ENCODE peak calls at places on chromosomes 2 and 18, in ten cellular contexts. V is omental fat pad, X is GM12865, T is epithelial cell of esophagus, S is neural crest cell, U is esophagus squamous epithelium, N is cardiac fibroblast, G is type B pancreatic cell, P is Panc1, K is neural progenitor cell. E is an unnamed sample.

GRCh38 chr2:149534674-149535073 is 52.9 kb downstream of the MMADHC start:
- DNase-seq in S (no peak), V (no peak), N (no peak), U (no peak), T (no peak), P (no peak), K (no peak), X (no peak), G (no peak), E (no peak)

GRCh38 chr2:74014813-74015212 is 30.1 kb downstream of the TET3 start:
- DNase-seq in V (no peak), G (peak), U (no peak), S (no peak), T (no peak), K (no peak), N (no peak), X (no peak), P (no peak), E (no peak)

GRCh38 chr2:47521666-47522285 is 118.8 kb downstream of the MSH2 start:
- DNase-seq in V (no peak), T (no peak), U (no peak), K (no peak), S (no peak), G (no peak), N (no peak), X (no peak), P (no peak), E (no peak)

GRCh38 chr2:172783091-172783898 is 47.6 kb downstream of the RAPGEF4 start:
- DNase-seq in N (peak), V (no peak), S (peak), K (peak), T (peak), X (no peak), G (no peak), P (no peak), U (no peak), E (peak)

GRCh38 chr2:1210352-1210751 is 202.9 kb upstream of the TPO start:
- DNase-seq in N (no peak), K (no peak), S (no peak), G (no peak), P (no peak), U (no peak), T (no peak), V (no peak), X (no peak), E (no peak)

GRCh38 chr2:168525020-168525419 is 68.9 kb downstream of the CERS6 start:
- DNase-seq in S (no peak), X (no peak), P (no peak), K (no peak), T (peak), N (no peak), V (no peak), U (no peak), G (no peak), E (no peak)

GRCh38 chr2:109611467-109612095 is 2.2 kb downstream of the SEPTIN10 start:
- DNase-seq in U (no peak), X (peak), T (peak), G (no peak), N (peak), S (no peak), K (no peak), V (no peak), P (no peak), E (no peak)

GRCh38 chr2:84713441-84713840 is 167.4 kb downstream of the TRABD2A start:
- DNase-seq in T (no peak), K (no peak), U (no peak), X (no peak), V (no peak), S (no peak), N (no peak), G (no peak), P (no peak), E (no peak)

GRCh38 chr18:59787998-59788875 is 91.0 kb upstream of the CCBE1 start:
- DNase-seq in K (no peak), G (no peak), T (peak), X (no peak), S (no peak), V (no peak), U (no peak), P (no peak), N (peak), E (no peak)

GRCh38 chr18:54762386-54762785 is 65.9 kb upstream of the RAB27B start:
- DNase-seq in V (no peak), K (no peak), P (no peak), U (no peak), G (no peak), N (peak), S (no peak), T (no peak), X (no peak), E (no peak)

GRCh38 chr2:79723830-79724229 is 211.0 kb downstream of the CTNNA2 start:
- DNase-seq in T (peak), S (no peak), N (peak), G (no peak), P (peak), V (no peak), K (no peak), U (no peak), X (no peak), E (no peak)

GRCh38 chr2:235105821-235106359 is 154.1 kb downstream of the SH3BP4 start:
- DNase-seq in N (no peak), S (no peak), U (no peak), X (no peak), V (no peak), G (no peak), T (no peak), K (no peak), P (no peak), E (no peak)

GRCh38 chr2:234033174-234033573 is 17.3 kb upstream of the SPP2 start:
- DNase-seq in V (no peak), P (no peak), G (no peak), X (no peak), U (no peak), S (no peak), K (no peak), T (no peak), N (peak), E (no peak)

GRCh38 chr2:95379616-95379925 is 22.9 kb upstream of the FAHD2A start:
- DNase-seq in X (no peak), S (no peak), T (no peak), K (peak), V (no peak), P (no peak), N (no peak), U (no peak), G (no peak), E (peak)

GRCh38 chr2:134774786-134775641 is 56.2 kb upstream of the TMEM163 start:
- DNase-seq in K (peak), T (peak), N (peak), P (no peak), S (no peak), X (no peak), U (no peak), V (no peak), G (no peak), E (no peak)

GRCh38 chr2:107986278-107987217 is at the start of gene SLC5A7:
- DNase-seq in S (no peak), T (no peak), K (peak), G (no peak), V (no peak), N (no peak), X (no peak), P (no peak), U (no peak), E (peak)

GRCh38 chr18:9539938-9540337 is 64.6 kb downstream of the RALBP1 start:
- DNase-seq in S (no peak), U (no peak), P (no peak), T (no peak), K (no peak), N (no peak), V (no peak), G (no peak), X (no peak), E (no peak)

GRCh38 chr18:7617738-7618422 is 50.8 kb downstream of the PTPRM start:
- DNase-seq in K (peak), X (no peak), P (no peak), T (peak), U (no peak), G (no peak), S (no peak), N (peak), V (no peak), E (no peak)

GRCh38 chr18:66616523-66616983 is 12.7 kb upstream of the CDH19 start:
- DNase-seq in T (peak), P (no peak), V (no peak), S (no peak), U (no peak), K (peak), X (peak), N (peak), G (no peak), E (no peak)

GRCh38 chr2:159760321-159760720 is 37.7 kb downstream of the CD302 start:
- DNase-seq in S (no peak), K (no peak), T (no peak), V (no peak), P (no peak), N (peak), G (no peak), U (no peak), X (no peak), E (no peak)

GRCh38 chr2:226376516-226377180 is 423.0 kb downstream of the IRS1 start:
- DNase-seq in T (no peak), S (no peak), V (no peak), U (no peak), N (peak), K (no peak), P (no peak), G (no peak), X (no peak), E (no peak)

GRCh38 chr2:231396058-231396821 is 730 bp downstream of the B3GNT7 start:
- DNase-seq in V (no peak), P (no peak), N (no peak), T (no peak), G (no peak), X (no peak), U (no peak), S (no peak), K (no peak), E (no peak)

GRCh38 chr2:10075101-10075500 is 5.1 kb downstream of the CYS1 start:
- DNase-seq in K (no peak), X (no peak), G (no peak), S (no peak), P (no peak), U (no peak), V (no peak), T (no peak), N (no peak), E (no peak)

GRCh38 chr2:165406053-165406628 is 63.4 kb upstream of the CSRNP3 start:
- DNase-seq in G (no peak), V (no peak), T (peak), U (no peak), S (peak), K (peak), P (no peak), X (no peak), N (no peak), E (no peak)

GRCh38 chr2:241763551-241764271 is 12.9 kb upstream of the GAL3ST2 start:
- DNase-seq in G (no peak), S (no peak), X (no peak), N (no peak), V (no peak), K (no peak), P (no peak), U (no peak), T (no peak), E (no peak)

GRCh38 chr2:211611061-211611518 is 927.5 kb downstream of the ERBB4 start:
- DNase-seq in P (peak), G (no peak), N (no peak), K (no peak), S (no peak), V (no peak), U (no peak), X (peak), T (no peak), E (no peak)

GRCh38 chr2:51717318-51717717 is 685.4 kb upstream of the NRXN1 start:
- DNase-seq in K (no peak), U (no peak), V (no peak), X (no peak), G (no peak), P (no peak), N (peak), S (no peak), T (peak), E (no peak)

GRCh38 chr2:172710584-172711024 is 25.0 kb upstream of the RAPGEF4 start:
- DNase-seq in S (peak), V (no peak), N (peak), G (no peak), X (peak), U (no peak), K (peak), P (no peak), T (peak), E (peak)

GRCh38 chr2:102932521-102932920 is 170.7 kb downstream of the TMEM182 start:
- DNase-seq in S (no peak), V (no peak), K (peak), N (no peak), G (no peak), P (no peak), T (peak), U (no peak), X (no peak), E (no peak)

GRCh38 chr2:159124441-159124911 is 156.0 kb downstream of the TANC1 start:
- DNase-seq in X (no peak), P (peak), K (no peak), G (no peak), S (no peak), V (no peak), T (peak), U (no peak), N (peak), E (no peak)

GRCh38 chr18:2223859-2224258 is 347.4 kb downstream of the METTL4 start:
- DNase-seq in G (no peak), U (no peak), V (no peak), N (peak), K (peak), T (peak), S (peak), X (peak), P (peak), E (peak)
- TF ChIP-seq CTCF in G (peak), U (peak), V (no peak), N (peak), K (peak), T (peak), S (peak), X (peak), P (peak), E (peak)

GRCh38 chr18:42032447-42032846 is 77.4 kb downstream of the PIK3C3 start:
- DNase-seq in N (no peak), P (no peak), U (no peak), V (no peak), X (no peak), T (no peak), K (no peak), G (no peak), S (no peak), E (no peak)

GRCh38 chr18:42033137-42033810 is 78.2 kb downstream of the PIK3C3 start:
- DNase-seq in X (no peak), V (no peak), N (no peak), S (no peak), U (no peak), K (no peak), G (no peak), T (no peak), P (no peak), E (no peak)

GRCh38 chr18:42028232-42028832 is 73.3 kb downstream of the PIK3C3 start:
- DNase-seq in K (peak), S (peak), T (peak), X (peak), V (no peak), P (no peak), U (no peak), G (no peak), N (peak), E (peak)

GRCh38 chr18:42029100-42029499 is 74.1 kb downstream of the PIK3C3 start:
- DNase-seq in N (no peak), P (no peak), K (no peak), G (no peak), V (no peak), S (no peak), U (no peak), T (no peak), X (no peak), E (no peak)

GRCh38 chr18:42030586-42031182 is 75.7 kb downstream of the PIK3C3 start:
- DNase-seq in S (peak), N (peak), T (peak), V (no peak), U (no peak), K (peak), X (peak), P (no peak), G (no peak), E (peak)
- TF ChIP-seq CTCF in S (peak), N (peak), T (peak), V (no peak), U (no peak), K (peak), X (peak), P (peak), G (peak), E (peak)

GRCh38 chr18:41936471-41937134 is 18.4 kb upstream of the PIK3C3 start:
- DNase-seq in S (no peak), N (peak), G (no peak), T (no peak), V (no peak), K (no peak), P (no peak), U (no peak), X (peak), E (no peak)

GRCh38 chr18:41942254-41942653 is 12.8 kb upstream of the PIK3C3 start:
- DNase-seq in X (no peak), V (no peak), T (no peak), U (no peak), P (no peak), K (no peak), N (no peak), G (no peak), S (no peak), E (no peak)

GRCh38 chr18:41939326-41939725 is 15.7 kb upstream of the PIK3C3 start:
- DNase-seq in T (peak), V (no peak), S (no peak), N (peak), G (no peak), P (no peak), K (no peak), X (no peak), U (no peak), E (no peak)

GRCh38 chr18:41940506-41941215 is 14.4 kb upstream of the PIK3C3 start:
- DNase-seq in N (peak), K (peak), G (no peak), P (no peak), S (no peak), V (no peak), U (no peak), T (peak), X (no peak), E (no peak)

GRCh38 chr18:41938445-41938844 is 16.6 kb upstream of the PIK3C3 start:
- DNase-seq in P (no peak), K (no peak), T (peak), S (no peak), N (peak), V (no peak), X (no peak), U (no peak), G (no peak), E (no peak)
- TF ChIP-seq CTCF in P (no peak), K (no peak), T (no peak), S (no peak), N (peak), V (no peak), X (no peak), U (no peak), G (peak), E (peak)

DNA sequence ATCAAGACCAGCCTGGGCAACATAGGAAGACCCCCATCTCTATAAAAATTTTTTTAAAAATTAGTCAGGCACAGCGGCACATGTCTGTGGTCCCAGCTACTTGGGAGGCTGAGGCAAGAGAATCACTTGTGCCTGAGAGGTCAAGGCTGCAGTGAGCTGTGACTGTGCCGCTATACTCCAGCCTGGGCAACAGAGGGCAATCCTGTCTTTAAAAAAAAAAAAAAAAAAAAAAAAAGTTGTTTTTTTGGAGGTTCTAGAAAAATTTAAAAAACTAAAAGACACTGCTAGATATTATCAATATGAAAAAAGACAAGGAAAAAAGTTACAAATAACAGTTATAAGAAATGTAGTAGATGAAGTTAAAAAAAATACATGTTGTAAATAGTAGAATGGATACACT is 56.1 kb upstream of the C2orf15 start:
- DNase-seq in V (no peak), T (peak), X (peak), N (peak), K (peak), G (no peak), P (no peak), U (no peak), S (no peak), E (no peak)
- TF ChIP-seq CTCF in V (no peak), T (peak), X (peak), N (peak), K (peak), G (peak), P (peak), U (no peak), S (peak), E (no peak)

GRCh38 chr2:239273280-239274234 is 127.3 kb downstream of the HDAC4 start:
- DNase-seq in T (no peak), N (no peak), V (peak), K (no peak), G (peak), X (no peak), S (no peak), P (no peak), U (no peak), E (no peak)

GRCh38 chr2:239276813-239277193 is 124.0 kb downstream of the HDAC4 start:
- DNase-seq in S (no peak), T (no peak), N (no peak), U (no peak), X (no peak), G (peak), V (no peak), K (no peak), P (no peak), E (no peak)

GRCh38 chr2:239274391-239275001 is 126.3 kb downstream of the HDAC4 start:
- DNase-seq in T (peak), K (peak), G (peak), S (no peak), N (peak), P (no peak), U (no peak), V (peak), X (no peak), E (no peak)

GRCh38 chr2:239275871-239276812 is 124.7 kb downstream of the HDAC4 start:
- DNase-seq in V (peak), P (no peak), K (no peak), N (peak), G (peak), T (no peak), U (no peak), S (no peak), X (no peak), E (no peak)

GRCh38 chr2:239275037-239275685 is 125.7 kb downstream of the HDAC4 start:
- DNase-seq in P (peak), G (peak), K (no peak), S (no peak), U (peak), T (peak), X (peak), V (peak), N (peak), E (no peak)
- TF ChIP-seq CTCF in P (no peak), G (no peak), K (no peak), S (no peak), U (peak), T (no peak), X (no peak), V (no peak), N (no peak), E (no peak)

GRCh38 chr2:65320042-65320711 is 92.5 kb downstream of the ACTR2 start:
- DNase-seq in S (no peak), P (peak), N (peak), T (peak), K (no peak), V (no peak), X (peak), U (no peak), G (no peak), E (no peak)
- TF ChIP-seq CTCF in S (peak), P (peak), N (peak), T (peak), K (peak), V (no peak), X (peak), U (no peak), G (peak), E (no peak)